ENCODE peak calls at places on chromosomes 16 and 17, in five cellular contexts. G, W, X, B and E are unnamed samples.

GRCh38 chr16:64051826-64052225 is 1070.0 kb downstream of the CDH11 start:
- DNase-seq in W (no peak), B (no peak), X (no peak), G (no peak), E (no peak)

GRCh38 chr16:67015317-67015731 is 13.6 kb upstream of the CBFB start:
- DNase-seq in X (no peak), W (no peak), B (no peak), G (no peak), E (no peak)

GRCh38 chr16:89482824-89483220 is 7.5 kb downstream of the ANKRD11 start:
- DNase-seq in B (no peak), G (no peak), X (no peak), W (no peak), E (no peak)

GRCh38 chr17:44310188-44310587 is 1.8 kb downstream of the RUNDC3A start:
- DNase-seq in W (no peak), G (no peak), X (no peak), B (no peak), E (no peak)

GRCh38 chr16:58492066-58492465 is 7.9 kb upstream of the NDRG4 start:
- DNase-seq in G (no peak), B (no peak), W (no peak), X (no peak), E (no peak)

GRCh38 chr16:23155445-23156049 is 6.3 kb upstream of the USP31 start:
- DNase-seq in W (no peak), G (no peak), B (no peak), X (no peak), E (no peak)

GRCh38 chr16:72939247-72939646 is 108.7 kb downstream of the ZFHX3 start:
- DNase-seq in W (no peak), B (peak; percentile 44), G (no peak), X (peak; percentile 38), E (no peak)

GRCh38 chr17:35117984-35118383 is 1.7 kb downstream of the RAD51D start:
- DNase-seq in G (no peak), B (no peak), X (no peak), W (no peak), E (no peak)

GRCh38 chr17:35245196-35245486 is 2.3 kb downstream of the SLFN5 start:
- DNase-seq in W (no peak), G (no peak), B (peak; percentile 83), X (no peak), E (no peak)

GRCh38 chr16:30902070-30902972 is 5.9 kb downstream of the CTF1 start:
- DNase-seq in B (no peak), G (peak; percentile 38), X (peak; percentile 32), W (peak; percentile 87), E (peak; percentile 80)

GRCh38 chr16:11010576-11011221 is 66.3 kb downstream of the CLEC16A start:
- DNase-seq in W (peak; percentile 84), G (no peak), X (peak; percentile 70), B (no peak), E (no peak)

GRCh38 chr16:74766729-74767128 is 7.9 kb downstream of the FA2H start:
- DNase-seq in X (no peak), G (no peak), W (no peak), B (no peak), E (no peak)

GRCh38 chr17:39461113-39461910 is at the start of gene CDK12:
- DNase-seq in X (peak; percentile 96), W (peak; percentile 96), G (peak; percentile 94), B (peak; percentile 98), E (peak; percentile 93)
- H3K4me3 ChIP-seq in X (peak within 1 kb of the TSS; percentile 92), W (peak within 1 kb of the TSS; percentile 98), G (peak within 1 kb of the TSS; percentile 88), B (peak within 1 kb of the TSS; percentile 98), E (peak within 1 kb of the TSS; percentile 68)

DNA sequence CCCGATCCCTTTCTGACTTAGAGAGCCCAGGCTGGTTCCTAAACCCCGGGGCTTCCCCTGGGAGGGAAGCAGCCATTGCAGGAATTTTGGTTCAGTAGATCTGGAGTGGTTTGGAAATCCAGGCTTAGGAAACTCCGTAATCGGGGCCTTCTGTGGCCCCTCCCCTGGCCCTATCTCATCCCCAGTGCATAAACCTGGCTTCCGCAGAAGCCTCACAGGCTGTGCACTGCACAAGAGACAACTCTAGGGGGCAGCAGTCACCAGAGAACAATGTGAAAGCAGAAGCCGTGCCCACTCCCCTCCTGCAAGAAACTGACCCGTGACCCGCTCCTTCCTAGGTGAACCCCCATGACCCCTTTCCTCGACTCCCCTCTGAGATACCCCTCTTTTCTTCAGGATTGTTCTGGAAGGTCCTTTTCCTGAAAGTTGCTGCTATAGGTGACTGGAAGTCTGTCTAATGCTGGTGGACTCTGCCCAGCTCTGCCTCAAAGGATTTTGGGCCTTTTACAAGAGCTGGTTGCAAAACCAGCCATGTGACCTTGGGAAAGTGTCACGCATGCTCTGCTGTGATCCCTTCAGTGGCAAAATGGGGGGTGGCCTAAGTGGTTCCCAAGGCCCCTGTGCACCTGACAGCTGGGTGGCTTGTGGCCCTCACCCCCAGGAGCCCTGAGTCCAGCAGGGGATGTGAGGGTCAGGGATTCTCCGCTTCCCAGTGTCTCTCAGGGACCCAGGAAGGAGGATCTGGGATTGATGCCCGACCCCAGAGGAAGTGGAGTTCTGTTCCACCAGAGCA is 14.4 kb downstream of the GUCY2D start:
- DNase-seq in X (peak; percentile 54), W (peak; percentile 70), B (no peak), G (no peak), E (peak; percentile 70)
- H3K4me3 ChIP-seq in X (peak overlapping the region; percentile 39), W (peak overlapping the region; percentile 53), B (no peak overlapping the region), G (peak overlapping the region; percentile 56), E (peak overlapping the region; percentile 57)

GRCh38 chr17:47852113-47852949 is 1.4 kb upstream of the SP6 start:
- DNase-seq in W (no peak), G (no peak), X (no peak), B (no peak), E (no peak)

GRCh38 chr17:47850373-47850691 is 631 bp downstream of the SP6 start:
- DNase-seq in B (no peak), G (no peak), W (no peak), X (no peak), E (no peak)

GRCh38 chr17:47853616-47854015 is 2.7 kb upstream of the SP6 start:
- DNase-seq in B (no peak), W (no peak), X (no peak), G (no peak), E (no peak)

GRCh38 chr17:47851764-47852112 is 775 bp upstream of the SP6 start:
- DNase-seq in W (no peak), B (no peak), X (no peak), G (no peak), E (no peak)

GRCh38 chr17:47850692-47851573 is at the start of gene SP6:
- DNase-seq in X (no peak), G (peak; percentile 31), W (peak; percentile 77), B (no peak), E (no peak)
- H3K4me3 ChIP-seq in X (peak within 1 kb of the TSS; percentile 36), G (peak within 1 kb of the TSS; percentile 42), W (peak within 1 kb of the TSS; percentile 50), B (peak within 1 kb of the TSS; percentile 31), E (peak within 1 kb of the TSS; percentile 46)

GRCh38 chr17:77694391-77695363 is 263.8 kb upstream of the TNRC6C start:
- DNase-seq in W (no peak), X (no peak), B (no peak), G (no peak), E (peak; percentile 42)
- H3K4me3 ChIP-seq in W (no peak overlapping the region), X (no peak overlapping the region), B (no peak overlapping the region), G (no peak overlapping the region), E (no peak overlapping the region)

GRCh38 chr16:80536246-80536645 is 4.5 kb upstream of the DYNLRB2 start:
- DNase-seq in G (no peak), B (no peak), X (no peak), W (no peak), E (no peak)

GRCh38 chr16:80544326-80544725 is 3.5 kb downstream of the DYNLRB2 start:
- DNase-seq in W (no peak), X (no peak), B (no peak), G (no peak), E (no peak)

GRCh38 chr16:80541306-80541694 is 507 bp downstream of the DYNLRB2 start:
- DNase-seq in X (no peak), G (no peak), B (no peak), W (no peak), E (no peak)

GRCh38 chr16:80543162-80543561 is 2.4 kb downstream of the DYNLRB2 start:
- DNase-seq in B (no peak), W (no peak), X (no peak), G (no peak), E (no peak)

DNA sequence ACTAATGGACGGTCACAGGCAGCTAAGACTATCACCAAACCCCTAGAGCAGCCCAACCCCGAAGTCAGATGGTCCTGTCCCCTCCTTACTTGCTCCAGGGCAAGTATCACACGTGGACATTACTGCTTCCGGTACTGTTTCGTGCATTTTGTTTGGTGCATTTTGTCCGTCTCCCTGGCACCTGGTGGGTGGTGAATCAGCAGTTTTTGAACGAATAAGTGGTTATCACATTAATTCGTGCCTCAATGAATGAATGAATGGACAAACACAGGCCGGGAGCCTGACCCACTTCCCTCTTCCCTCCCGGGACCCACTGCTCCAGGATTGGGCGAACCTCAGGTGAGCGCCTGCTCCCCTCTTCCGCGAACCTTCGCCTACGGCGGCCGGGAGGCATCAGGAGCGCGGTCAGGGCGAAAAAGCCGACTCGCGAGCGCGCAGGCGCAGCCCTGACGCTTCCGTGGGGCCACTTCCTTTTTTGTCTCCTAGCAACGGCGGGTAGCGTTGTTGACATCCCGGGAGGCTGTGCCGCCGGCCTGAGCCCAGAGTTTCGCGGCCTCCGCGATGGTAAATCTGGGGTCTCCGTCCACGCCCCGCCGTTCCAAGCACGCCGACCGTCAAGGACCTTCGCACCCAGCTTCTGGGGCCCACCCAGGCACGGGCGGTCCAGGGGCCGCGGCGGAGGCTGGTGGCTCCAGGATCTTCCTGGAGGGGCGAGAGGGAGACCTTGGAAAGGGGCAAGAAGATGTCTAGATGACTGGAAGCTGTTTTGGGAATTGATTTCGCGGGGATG is at the start of gene DYNLRB2:
- DNase-seq in G (peak; percentile 87), W (peak; percentile 95), B (peak; percentile 82), X (peak; percentile 76), E (peak; percentile 94)
- H3K4me3 ChIP-seq in G (peak within 1 kb of the TSS; percentile 68), W (peak within 1 kb of the TSS; percentile 83), B (peak within 1 kb of the TSS; percentile 78), X (peak within 1 kb of the TSS; percentile 87), E (peak within 1 kb of the TSS; percentile 81)

GRCh38 chr16:77689971-77690370 is 32.3 kb upstream of the NUDT7 start:
- DNase-seq in B (no peak), G (no peak), W (no peak), X (no peak), E (no peak)
- H3K4me3 ChIP-seq in B (no peak overlapping the region), G (no peak overlapping the region), W (no peak overlapping the region), X (no peak overlapping the region), E (no peak overlapping the region)

DNA sequence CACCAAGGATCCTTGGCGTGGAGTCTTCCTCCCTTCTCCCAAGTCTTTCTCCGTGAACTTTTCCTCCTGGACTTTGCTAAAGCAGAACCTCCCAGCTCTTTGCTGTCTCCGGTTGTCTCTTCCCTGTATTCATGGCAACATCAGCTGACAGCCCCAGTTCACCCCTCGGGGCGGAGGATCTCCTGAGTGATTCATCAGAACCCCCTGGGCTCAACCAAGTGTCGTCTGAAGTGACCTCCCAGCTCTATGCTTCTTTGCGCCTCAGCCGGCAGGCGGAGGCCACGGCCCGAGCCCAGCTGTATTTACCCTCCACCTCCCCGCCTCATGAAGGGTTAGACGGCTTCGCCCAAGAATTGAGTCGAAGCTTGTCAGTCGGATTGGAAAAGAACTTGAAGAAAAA is 943 bp downstream of the CNTROB start:
- DNase-seq in X (no peak), G (no peak), W (no peak), B (no peak), E (peak; percentile 76)
- H3K4me3 ChIP-seq in X (peak overlapping the region; percentile 97), G (peak overlapping the region; percentile 94), W (peak overlapping the region; percentile 72), B (peak overlapping the region; percentile 100), E (peak overlapping the region; percentile 84)